ENCODE peak calls at places on chromosomes 6 and 20, in nine cellular contexts. B is pancreas, E is mammary epithelial cell, A is heart left ventricle, P is tibial artery, R is GM12878, H is HL-60, D is foreskin keratinocyte, J is ovary. G is an unnamed sample.

GRCh38 chr6:36758516-36759176 is 61.0 kb downstream of the RAB44 start:
- DNase-seq in B (no peak), P (no peak), H (no peak), R (no peak), E (no peak), D (no peak), J (no peak), A (no peak), G (no peak)

GRCh38 chr20:22918286-22918983 is 116.7 kb upstream of the SSTR4 start:
- DNase-seq in H (no peak), D (no peak), R (no peak), A (no peak), E (no peak), J (no peak), P (no peak), B (no peak), G (no peak)

GRCh38 chr6:44869321-44869897 is 458.7 kb upstream of the RUNX2 start:
- DNase-seq in J (no peak), R (peak), D (peak), E (peak), B (no peak), H (no peak), A (no peak), P (no peak), G (no peak)

GRCh38 chr20:5974531-5974930 is 24.1 kb downstream of the MCM8 start:
- DNase-seq in A (no peak), P (no peak), J (no peak), E (no peak), B (no peak), H (no peak), R (no peak), D (no peak), G (no peak)

GRCh38 chr20:45972500-45973183 is 639 bp upstream of the ZNF335 start:
- DNase-seq in R (no peak), B (no peak), D (peak), H (no peak), P (no peak), E (no peak), A (no peak), J (no peak), G (peak)

GRCh38 chr6:91083226-91083625 is 496.4 kb upstream of the MAP3K7 start:
- DNase-seq in A (no peak), E (no peak), B (no peak), R (no peak), J (no peak), P (no peak), H (no peak), D (no peak), G (no peak)

GRCh38 chr6:39302669-39303424 is 11.4 kb downstream of the KCNK17 start:
- DNase-seq in E (peak), A (peak), R (peak), J (peak), D (peak), P (peak), B (peak), H (peak), G (peak)

GRCh38 chr6:158629376-158630221 is 14.9 kb downstream of the DYNLT1 start:
- DNase-seq in A (no peak), E (no peak), P (no peak), D (no peak), B (peak), R (no peak), H (no peak), J (no peak), G (no peak)

GRCh38 chr6:52579006-52579660 is 2.3 kb upstream of the TRAM2 start:
- DNase-seq in R (no peak), D (no peak), H (no peak), E (no peak), B (no peak), J (no peak), A (no peak), P (no peak), G (no peak)

GRCh38 chr20:2741463-2741862 is 48.9 kb downstream of the EBF4 start:
- DNase-seq in R (no peak), B (no peak), H (no peak), A (no peak), E (no peak), P (no peak), D (no peak), J (no peak), G (no peak)

GRCh38 chr6:117829594-117830319 is 77.3 kb upstream of the SLC35F1 start:
- DNase-seq in R (no peak), A (no peak), B (no peak), J (no peak), E (peak), H (no peak), D (peak), P (no peak), G (peak)

GRCh38 chr6:161369339-161369738 is 95.5 kb upstream of the AGPAT4 start:
- DNase-seq in J (no peak), D (peak), A (no peak), P (no peak), E (peak), H (peak), R (no peak), B (no peak), G (peak)

GRCh38 chr6:28747083-28747630 is 176.6 kb downstream of the TRIM27 start:
- DNase-seq in D (peak), P (no peak), A (no peak), R (no peak), B (no peak), E (no peak), H (no peak), J (no peak), G (no peak)

GRCh38 chr6:122484760-122485159 is 13.2 kb upstream of the SERINC1 start:
- DNase-seq in R (no peak), B (no peak), D (no peak), A (no peak), H (no peak), P (no peak), J (no peak), E (no peak), G (no peak)

GRCh38 chr20:63828124-63828523 is 2.9 kb downstream of the ZBTB46 start:
- DNase-seq in P (no peak), D (no peak), B (no peak), E (no peak), A (no peak), J (no peak), R (no peak), H (no peak), G (no peak)

GRCh38 chr20:22512911-22513489 is 71.4 kb downstream of the FOXA2 start:
- DNase-seq in D (no peak), A (no peak), P (no peak), B (no peak), R (no peak), J (no peak), E (no peak), H (no peak), G (no peak)

GRCh38 chr6:37731888-37732287 is 34.2 kb upstream of the MDGA1 start:
- DNase-seq in J (no peak), A (no peak), B (no peak), H (no peak), P (no peak), D (no peak), E (no peak), R (peak), G (no peak)

GRCh38 chr20:63850689-63851547 is 10.4 kb upstream of the ABHD16B start:
- DNase-seq in B (no peak), P (no peak), E (no peak), D (no peak), J (no peak), H (no peak), A (no peak), R (peak), G (no peak)

GRCh38 chr6:164749126-164749758 is 560.2 kb downstream of the C6orf118 start:
- DNase-seq in J (no peak), B (peak), E (no peak), H (no peak), P (no peak), D (peak), R (no peak), A (peak), G (peak)

GRCh38 chr20:39010496-39010895 is 48.4 kb downstream of the DHX35 start:
- DNase-seq in P (no peak), J (no peak), H (no peak), B (no peak), R (no peak), A (no peak), D (no peak), E (no peak), G (no peak)

DNA sequence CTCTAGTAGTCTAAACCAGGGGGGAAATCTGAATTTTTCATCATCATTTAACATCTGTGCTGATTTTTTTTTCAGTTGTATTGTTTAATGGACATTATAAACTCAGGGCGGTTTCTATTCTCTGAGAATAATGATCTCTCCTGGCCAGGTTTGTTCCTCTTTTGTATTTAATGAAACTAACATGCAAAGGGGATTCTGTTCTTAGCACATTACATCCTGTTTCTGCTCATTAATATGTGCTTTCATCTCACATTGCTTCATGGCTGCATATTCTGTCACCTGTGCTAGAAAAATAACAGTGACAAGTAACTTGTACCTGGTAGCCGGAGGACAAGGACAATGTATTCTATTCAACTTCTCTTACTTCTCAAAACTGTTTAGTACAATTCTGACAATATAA is 806 bp downstream of the HLA-DOB start:
- DNase-seq in A (no peak), B (no peak), D (no peak), J (no peak), P (no peak), R (peak), E (no peak), H (no peak), G (no peak)
- H3K27ac ChIP-seq in A (no peak), B (no peak), D (peak), J (no peak), P (no peak), R (peak), E (peak), H (no peak), G (no peak)

GRCh38 chr20:50223321-50223995 is 32.8 kb downstream of the CEBPB start:
- DNase-seq in H (no peak), J (no peak), B (no peak), E (no peak), A (no peak), D (no peak), R (no peak), P (no peak), G (no peak)

GRCh38 chr20:50224052-50224451 is 33.4 kb downstream of the CEBPB start:
- DNase-seq in D (no peak), R (no peak), H (no peak), B (no peak), P (no peak), A (no peak), J (no peak), E (no peak), G (no peak)

GRCh38 chr20:50226093-50226974 is 35.7 kb downstream of the CEBPB start:
- DNase-seq in R (no peak), E (no peak), B (peak), D (no peak), J (peak), P (peak), A (peak), H (peak), G (no peak)

GRCh38 chr20:50222568-50223320 is 32.1 kb downstream of the CEBPB start:
- DNase-seq in H (no peak), R (no peak), P (no peak), B (no peak), D (no peak), A (no peak), J (no peak), E (no peak), G (no peak)

GRCh38 chr20:50224553-50225255 is 34.1 kb downstream of the CEBPB start:
- DNase-seq in P (peak), R (no peak), B (no peak), J (peak), D (no peak), A (peak), E (peak), H (no peak), G (no peak)
- TF ChIP-seq CTCF in P (peak), R (no peak), B (no peak), J (no peak), D (peak), A (no peak), E (peak), H (no peak), G (no peak)

GRCh38 chr6:144315226-144315980 is 30.3 kb downstream of the UTRN start:
- DNase-seq in H (no peak), D (no peak), E (no peak), J (no peak), R (no peak), A (peak), P (peak), B (no peak), G (no peak)
- H3K27ac ChIP-seq in H (no peak), D (no peak), E (no peak), J (no peak), R (no peak), A (peak), P (peak), B (peak), G (no peak)

GRCh38 chr20:44253528-44253927 is 6.4 kb downstream of the GDAP1L1 start:
- DNase-seq in A (no peak), P (no peak), J (no peak), D (no peak), R (no peak), H (no peak), E (no peak), B (no peak), G (no peak)
- TF ChIP-seq CTCF in A (no peak), P (no peak), J (no peak), D (peak), R (no peak), H (no peak), E (no peak), B (no peak), G (no peak)

GRCh38 chr20:58256307-58256706 is 27.9 kb upstream of the ANKRD60 start:
- DNase-seq in D (no peak), H (no peak), A (no peak), R (no peak), P (no peak), E (no peak), J (no peak), B (no peak), G (no peak)

GRCh38 chr20:58261660-58262059 is 33.2 kb upstream of the ANKRD60 start:
- DNase-seq in R (no peak), H (no peak), B (no peak), A (no peak), E (no peak), D (no peak), J (no peak), P (no peak), G (no peak)

GRCh38 chr20:58264271-58264670 is 35.8 kb upstream of the ANKRD60 start:
- DNase-seq in B (no peak), A (no peak), D (no peak), P (no peak), H (no peak), J (no peak), E (no peak), R (no peak), G (peak)

GRCh38 chr20:58256842-58257241 is 28.4 kb upstream of the ANKRD60 start:
- DNase-seq in B (no peak), E (no peak), A (no peak), H (no peak), D (no peak), R (no peak), P (no peak), J (no peak), G (no peak)

DNA sequence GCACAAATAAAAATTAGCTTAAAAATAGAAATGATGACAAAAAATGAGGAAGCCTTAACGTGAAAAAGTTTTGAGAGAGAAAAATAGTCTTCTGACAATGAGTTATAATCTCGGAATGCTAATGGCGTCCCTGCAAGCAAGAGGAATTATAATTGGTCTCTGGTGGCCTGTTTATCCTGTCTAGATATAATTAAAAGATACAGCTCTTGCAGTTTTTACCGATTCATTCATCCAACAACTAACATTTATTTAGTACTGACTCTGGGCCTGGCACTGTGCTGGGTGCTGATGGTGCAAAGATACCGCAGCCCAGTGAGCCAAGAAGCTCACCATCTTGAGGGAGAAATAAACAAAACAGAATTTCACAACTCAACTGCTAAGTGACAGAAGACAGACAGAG is 31.6 kb upstream of the ANKRD60 start:
- DNase-seq in E (no peak), P (no peak), B (no peak), A (no peak), J (no peak), D (no peak), R (no peak), H (no peak), G (no peak)
- H3K27ac ChIP-seq in E (no peak), P (no peak), B (no peak), A (no peak), J (no peak), D (no peak), R (no peak), H (no peak), G (no peak)